ENCODE peak calls at places on chromosome 5, in nine cellular contexts. One of them, this sample, is unnamed.

GRCh38 chr5:173204185-173204979 is 30.6 kb downstream of the NKX2-5 start:
- DNase-seq in CD8-positive, alpha-beta memory T cell: no peak
- DNase-seq in hepatic stellate cell: no peak
- DNase-seq in cardiac fibroblast: peak
- DNase-seq in KG1: peak
- DNase-seq in heart left ventricle: no peak
- DNase-seq in activated T-cell treated with anti-CD3 and anti-CD28 coated beads, Interleukin-2, amount 50 U/mL, for 72 hours: peak
- DNase-seq in M059J: peak
- DNase-seq in stimulated activated CD4-positive, alpha-beta T cell treated with anti-CD3 and anti-CD28 coated beads, Interleukin-2, amount 100 ng/mL, for 4 hours: no peak
- DNase-seq in this sample: no peak

GRCh38 chr5:52468980-52469379 is 318.7 kb upstream of the ITGA1 start:
- DNase-seq in CD8-positive, alpha-beta memory T cell: no peak
- DNase-seq in hepatic stellate cell: no peak
- DNase-seq in cardiac fibroblast: no peak
- DNase-seq in KG1: no peak
- DNase-seq in heart left ventricle: no peak
- DNase-seq in activated T-cell treated with anti-CD3 and anti-CD28 coated beads, Interleukin-2, amount 50 U/mL, for 72 hours: no peak
- DNase-seq in M059J: no peak
- DNase-seq in stimulated activated CD4-positive, alpha-beta T cell treated with anti-CD3 and anti-CD28 coated beads, Interleukin-2, amount 100 ng/mL, for 4 hours: no peak
- DNase-seq in this sample: no peak

GRCh38 chr5:54669285-54669684 is 151.7 kb downstream of the SNX18 start:
- DNase-seq in CD8-positive, alpha-beta memory T cell: no peak
- DNase-seq in hepatic stellate cell: no peak
- DNase-seq in cardiac fibroblast: peak
- DNase-seq in KG1: no peak
- DNase-seq in heart left ventricle: no peak
- DNase-seq in activated T-cell treated with anti-CD3 and anti-CD28 coated beads, Interleukin-2, amount 50 U/mL, for 72 hours: no peak
- DNase-seq in M059J: peak
- DNase-seq in stimulated activated CD4-positive, alpha-beta T cell treated with anti-CD3 and anti-CD28 coated beads, Interleukin-2, amount 100 ng/mL, for 4 hours: no peak
- DNase-seq in this sample: no peak

GRCh38 chr5:143800715-143801114 is 11.2 kb upstream of the HMHB1 start:
- DNase-seq in CD8-positive, alpha-beta memory T cell: no peak
- DNase-seq in hepatic stellate cell: no peak
- DNase-seq in cardiac fibroblast: no peak
- DNase-seq in KG1: no peak
- DNase-seq in heart left ventricle: no peak
- DNase-seq in activated T-cell treated with anti-CD3 and anti-CD28 coated beads, Interleukin-2, amount 50 U/mL, for 72 hours: no peak
- DNase-seq in M059J: no peak
- DNase-seq in stimulated activated CD4-positive, alpha-beta T cell treated with anti-CD3 and anti-CD28 coated beads, Interleukin-2, amount 100 ng/mL, for 4 hours: no peak
- DNase-seq in this sample: no peak

GRCh38 chr5:157342822-157343402 is 77.0 kb downstream of the CYFIP2 start:
- DNase-seq in CD8-positive, alpha-beta memory T cell: peak
- DNase-seq in hepatic stellate cell: peak
- DNase-seq in cardiac fibroblast: peak
- DNase-seq in KG1: no peak
- DNase-seq in heart left ventricle: peak
- DNase-seq in activated T-cell treated with anti-CD3 and anti-CD28 coated beads, Interleukin-2, amount 50 U/mL, for 72 hours: peak
- DNase-seq in M059J: peak
- DNase-seq in stimulated activated CD4-positive, alpha-beta T cell treated with anti-CD3 and anti-CD28 coated beads, Interleukin-2, amount 100 ng/mL, for 4 hours: no peak
- DNase-seq in this sample: no peak

GRCh38 chr5:16179511-16179935 is at the start of gene MARCHF11:
- DNase-seq in CD8-positive, alpha-beta memory T cell: no peak
- DNase-seq in hepatic stellate cell: no peak
- DNase-seq in cardiac fibroblast: no peak
- DNase-seq in KG1: no peak
- DNase-seq in heart left ventricle: no peak
- DNase-seq in activated T-cell treated with anti-CD3 and anti-CD28 coated beads, Interleukin-2, amount 50 U/mL, for 72 hours: no peak
- DNase-seq in M059J: no peak
- DNase-seq in stimulated activated CD4-positive, alpha-beta T cell treated with anti-CD3 and anti-CD28 coated beads, Interleukin-2, amount 100 ng/mL, for 4 hours: no peak
- DNase-seq in this sample: no peak

GRCh38 chr5:59184769-59185168 is 601.9 kb downstream of the RAB3C start:
- DNase-seq in CD8-positive, alpha-beta memory T cell: no peak
- DNase-seq in hepatic stellate cell: no peak
- DNase-seq in cardiac fibroblast: no peak
- DNase-seq in KG1: no peak
- DNase-seq in heart left ventricle: no peak
- DNase-seq in activated T-cell treated with anti-CD3 and anti-CD28 coated beads, Interleukin-2, amount 50 U/mL, for 72 hours: no peak
- DNase-seq in M059J: no peak
- DNase-seq in stimulated activated CD4-positive, alpha-beta T cell treated with anti-CD3 and anti-CD28 coated beads, Interleukin-2, amount 100 ng/mL, for 4 hours: no peak
- DNase-seq in this sample: no peak

GRCh38 chr5:140205216-140205615 is 30.2 kb downstream of the CYSTM1 start:
- DNase-seq in CD8-positive, alpha-beta memory T cell: no peak
- DNase-seq in hepatic stellate cell: no peak
- DNase-seq in cardiac fibroblast: no peak
- DNase-seq in KG1: no peak
- DNase-seq in heart left ventricle: no peak
- DNase-seq in activated T-cell treated with anti-CD3 and anti-CD28 coated beads, Interleukin-2, amount 50 U/mL, for 72 hours: no peak
- DNase-seq in M059J: peak
- DNase-seq in stimulated activated CD4-positive, alpha-beta T cell treated with anti-CD3 and anti-CD28 coated beads, Interleukin-2, amount 100 ng/mL, for 4 hours: no peak
- DNase-seq in this sample: no peak

GRCh38 chr5:1161108-1161831 is 40.1 kb upstream of the SLC6A19 start:
- DNase-seq in CD8-positive, alpha-beta memory T cell: peak
- DNase-seq in hepatic stellate cell: no peak
- DNase-seq in cardiac fibroblast: peak
- DNase-seq in KG1: no peak
- DNase-seq in heart left ventricle: no peak
- DNase-seq in activated T-cell treated with anti-CD3 and anti-CD28 coated beads, Interleukin-2, amount 50 U/mL, for 72 hours: no peak
- DNase-seq in M059J: peak
- DNase-seq in stimulated activated CD4-positive, alpha-beta T cell treated with anti-CD3 and anti-CD28 coated beads, Interleukin-2, amount 100 ng/mL, for 4 hours: no peak
- DNase-seq in this sample: no peak

GRCh38 chr5:101206534-101206933 is 303.5 kb upstream of the ST8SIA4 start:
- DNase-seq in CD8-positive, alpha-beta memory T cell: no peak
- DNase-seq in hepatic stellate cell: no peak
- DNase-seq in cardiac fibroblast: no peak
- DNase-seq in KG1: no peak
- DNase-seq in heart left ventricle: no peak
- DNase-seq in activated T-cell treated with anti-CD3 and anti-CD28 coated beads, Interleukin-2, amount 50 U/mL, for 72 hours: no peak
- DNase-seq in M059J: no peak
- DNase-seq in stimulated activated CD4-positive, alpha-beta T cell treated with anti-CD3 and anti-CD28 coated beads, Interleukin-2, amount 100 ng/mL, for 4 hours: no peak
- DNase-seq in this sample: no peak

GRCh38 chr5:94901071-94901979 is 282.9 kb downstream of the SLF1 start:
- DNase-seq in CD8-positive, alpha-beta memory T cell: no peak
- DNase-seq in hepatic stellate cell: no peak
- DNase-seq in cardiac fibroblast: peak
- DNase-seq in KG1: no peak
- DNase-seq in heart left ventricle: no peak
- DNase-seq in activated T-cell treated with anti-CD3 and anti-CD28 coated beads, Interleukin-2, amount 50 U/mL, for 72 hours: no peak
- DNase-seq in M059J: peak
- DNase-seq in stimulated activated CD4-positive, alpha-beta T cell treated with anti-CD3 and anti-CD28 coated beads, Interleukin-2, amount 100 ng/mL, for 4 hours: no peak
- DNase-seq in this sample: no peak

GRCh38 chr5:148790545-148791333 is 35.7 kb upstream of the ADRB2 start:
- DNase-seq in CD8-positive, alpha-beta memory T cell: no peak
- DNase-seq in hepatic stellate cell: no peak
- DNase-seq in cardiac fibroblast: peak
- DNase-seq in KG1: no peak
- DNase-seq in heart left ventricle: no peak
- DNase-seq in activated T-cell treated with anti-CD3 and anti-CD28 coated beads, Interleukin-2, amount 50 U/mL, for 72 hours: no peak
- DNase-seq in M059J: peak
- DNase-seq in stimulated activated CD4-positive, alpha-beta T cell treated with anti-CD3 and anti-CD28 coated beads, Interleukin-2, amount 100 ng/mL, for 4 hours: no peak
- DNase-seq in this sample: no peak

GRCh38 chr5:133120156-133120750 is 68.4 kb downstream of the HSPA4 start:
- DNase-seq in CD8-positive, alpha-beta memory T cell: no peak
- DNase-seq in hepatic stellate cell: no peak
- DNase-seq in cardiac fibroblast: no peak
- DNase-seq in KG1: no peak
- DNase-seq in heart left ventricle: no peak
- DNase-seq in activated T-cell treated with anti-CD3 and anti-CD28 coated beads, Interleukin-2, amount 50 U/mL, for 72 hours: no peak
- DNase-seq in M059J: no peak
- DNase-seq in stimulated activated CD4-positive, alpha-beta T cell treated with anti-CD3 and anti-CD28 coated beads, Interleukin-2, amount 100 ng/mL, for 4 hours: no peak
- DNase-seq in this sample: no peak

GRCh38 chr5:138408023-138408422 is 30.8 kb upstream of the REEP2 start:
- DNase-seq in CD8-positive, alpha-beta memory T cell: no peak
- DNase-seq in hepatic stellate cell: no peak
- DNase-seq in cardiac fibroblast: no peak
- DNase-seq in KG1: no peak
- DNase-seq in heart left ventricle: no peak
- DNase-seq in activated T-cell treated with anti-CD3 and anti-CD28 coated beads, Interleukin-2, amount 50 U/mL, for 72 hours: peak
- DNase-seq in M059J: no peak
- DNase-seq in stimulated activated CD4-positive, alpha-beta T cell treated with anti-CD3 and anti-CD28 coated beads, Interleukin-2, amount 100 ng/mL, for 4 hours: no peak
- DNase-seq in this sample: no peak

GRCh38 chr5:115657883-115658233 is 32.0 kb upstream of the TMED7 start:
- DNase-seq in CD8-positive, alpha-beta memory T cell: no peak
- DNase-seq in hepatic stellate cell: peak
- DNase-seq in cardiac fibroblast: peak
- DNase-seq in KG1: no peak
- DNase-seq in heart left ventricle: no peak
- DNase-seq in activated T-cell treated with anti-CD3 and anti-CD28 coated beads, Interleukin-2, amount 50 U/mL, for 72 hours: no peak
- DNase-seq in M059J: peak
- DNase-seq in stimulated activated CD4-positive, alpha-beta T cell treated with anti-CD3 and anti-CD28 coated beads, Interleukin-2, amount 100 ng/mL, for 4 hours: no peak
- DNase-seq in this sample: no peak

GRCh38 chr5:40909233-40909632 is at the start of gene C7:
- DNase-seq in CD8-positive, alpha-beta memory T cell: no peak
- DNase-seq in hepatic stellate cell: no peak
- DNase-seq in cardiac fibroblast: peak
- DNase-seq in KG1: no peak
- DNase-seq in heart left ventricle: no peak
- DNase-seq in activated T-cell treated with anti-CD3 and anti-CD28 coated beads, Interleukin-2, amount 50 U/mL, for 72 hours: no peak
- DNase-seq in M059J: no peak
- DNase-seq in stimulated activated CD4-positive, alpha-beta T cell treated with anti-CD3 and anti-CD28 coated beads, Interleukin-2, amount 100 ng/mL, for 4 hours: no peak
- DNase-seq in this sample: no peak

GRCh38 chr5:57435701-57436134 is 46.9 kb downstream of the ACTBL2 start:
- DNase-seq in CD8-positive, alpha-beta memory T cell: no peak
- DNase-seq in hepatic stellate cell: peak
- DNase-seq in cardiac fibroblast: peak
- DNase-seq in KG1: no peak
- DNase-seq in heart left ventricle: no peak
- DNase-seq in activated T-cell treated with anti-CD3 and anti-CD28 coated beads, Interleukin-2, amount 50 U/mL, for 72 hours: no peak
- DNase-seq in M059J: peak
- DNase-seq in stimulated activated CD4-positive, alpha-beta T cell treated with anti-CD3 and anti-CD28 coated beads, Interleukin-2, amount 100 ng/mL, for 4 hours: no peak
- DNase-seq in this sample: no peak

GRCh38 chr5:172852490-172853354 is 18.7 kb downstream of the ERGIC1 start:
- DNase-seq in CD8-positive, alpha-beta memory T cell: no peak
- DNase-seq in hepatic stellate cell: no peak
- DNase-seq in cardiac fibroblast: peak
- DNase-seq in KG1: no peak
- DNase-seq in heart left ventricle: no peak
- DNase-seq in activated T-cell treated with anti-CD3 and anti-CD28 coated beads, Interleukin-2, amount 50 U/mL, for 72 hours: peak
- DNase-seq in M059J: no peak
- DNase-seq in stimulated activated CD4-positive, alpha-beta T cell treated with anti-CD3 and anti-CD28 coated beads, Interleukin-2, amount 100 ng/mL, for 4 hours: no peak
- DNase-seq in this sample: no peak

GRCh38 chr5:139414601-139415121 is 10.8 kb upstream of the SPATA24 start:
- DNase-seq in CD8-positive, alpha-beta memory T cell: no peak
- DNase-seq in hepatic stellate cell: peak
- DNase-seq in cardiac fibroblast: no peak
- DNase-seq in KG1: no peak
- DNase-seq in heart left ventricle: peak
- DNase-seq in activated T-cell treated with anti-CD3 and anti-CD28 coated beads, Interleukin-2, amount 50 U/mL, for 72 hours: no peak
- DNase-seq in M059J: no peak
- DNase-seq in stimulated activated CD4-positive, alpha-beta T cell treated with anti-CD3 and anti-CD28 coated beads, Interleukin-2, amount 100 ng/mL, for 4 hours: no peak
- DNase-seq in this sample: no peak

GRCh38 chr5:107474361-107474723 is 196.4 kb downstream of the EFNA5 start:
- DNase-seq in CD8-positive, alpha-beta memory T cell: no peak
- DNase-seq in hepatic stellate cell: no peak
- DNase-seq in cardiac fibroblast: no peak
- DNase-seq in KG1: no peak
- DNase-seq in heart left ventricle: no peak
- DNase-seq in activated T-cell treated with anti-CD3 and anti-CD28 coated beads, Interleukin-2, amount 50 U/mL, for 72 hours: no peak
- DNase-seq in M059J: peak
- DNase-seq in stimulated activated CD4-positive, alpha-beta T cell treated with anti-CD3 and anti-CD28 coated beads, Interleukin-2, amount 100 ng/mL, for 4 hours: no peak
- DNase-seq in this sample: no peak

GRCh38 chr5:172144291-172144815 is 43.7 kb downstream of the STK10 start:
- DNase-seq in CD8-positive, alpha-beta memory T cell: peak
- DNase-seq in hepatic stellate cell: peak
- DNase-seq in cardiac fibroblast: peak
- DNase-seq in KG1: no peak
- DNase-seq in heart left ventricle: peak
- DNase-seq in activated T-cell treated with anti-CD3 and anti-CD28 coated beads, Interleukin-2, amount 50 U/mL, for 72 hours: no peak
- DNase-seq in M059J: no peak
- DNase-seq in stimulated activated CD4-positive, alpha-beta T cell treated with anti-CD3 and anti-CD28 coated beads, Interleukin-2, amount 100 ng/mL, for 4 hours: no peak
- DNase-seq in this sample: no peak

This sample was measured in tibial artery.